ENCODE peak calls at places on chromosomes 5 and 9, in nine cellular contexts. W, G, D, Z, K, A, Y, I and U are unnamed samples. For H3K36me3, the result is how much of the 10 kb centered on the place peaks cover.

GRCh38 chr9:134689320-134690181 is 47.9 kb downstream of the COL5A1 start:
- DNase-seq in W (peak), G (peak), D (peak), Z (no peak), K (no peak), A (peak), Y (no peak), I (peak), U (peak)

GRCh38 chr9:131320031-131320685 is 30.6 kb downstream of the PLPP7 start:
- DNase-seq in W (peak), G (no peak), D (no peak), Z (no peak), K (no peak), A (no peak), Y (no peak), I (peak), U (no peak)

GRCh38 chr5:34738381-34738780 is 82.3 kb downstream of the RAI14 start:
- DNase-seq in W (no peak), G (no peak), D (no peak), Z (no peak), K (no peak), A (no peak), Y (no peak), I (no peak), U (no peak)

GRCh38 chr5:110880413-110880812 is 141.6 kb downstream of the SLC25A46 start:
- DNase-seq in W (no peak), G (no peak), D (no peak), Z (no peak), K (no peak), A (peak), Y (no peak), I (no peak), U (no peak)

GRCh38 chr9:16613605-16614004 is 256.9 kb downstream of the BNC2 start:
- DNase-seq in W (no peak), G (no peak), D (no peak), Z (no peak), K (no peak), A (no peak), Y (no peak), I (peak), U (no peak)

GRCh38 chr9:126696091-126696763 is 82.5 kb downstream of the LMX1B start:
- DNase-seq in W (no peak), G (no peak), D (peak), Z (no peak), K (no peak), A (no peak), Y (no peak), I (no peak), U (peak)

GRCh38 chr5:176639981-176640380 is 7.3 kb upstream of the TSPAN17 start:
- DNase-seq in W (peak), G (no peak), D (no peak), Z (no peak), K (no peak), A (no peak), Y (no peak), I (no peak), U (no peak)

GRCh38 chr5:132225165-132226032 is 2.3 kb downstream of the P4HA2 start:
- DNase-seq in W (peak), G (no peak), D (peak), Z (no peak), K (no peak), A (peak), Y (peak), I (peak), U (no peak)

GRCh38 chr5:104412649-104413240 is 850.2 kb upstream of the NUDT12 start:
- DNase-seq in W (no peak), G (peak), D (no peak), Z (no peak), K (no peak), A (peak), Y (peak), I (peak), U (peak)

GRCh38 chr9:79611091-79611614 is 39.4 kb downstream of the TLE4 start:
- DNase-seq in W (no peak), G (peak), D (no peak), Z (no peak), K (no peak), A (peak), Y (no peak), I (peak), U (no peak)

GRCh38 chr9:132970306-132971062 is 8.0 kb upstream of the GFI1B start:
- DNase-seq in W (no peak), G (no peak), D (no peak), Z (no peak), K (no peak), A (no peak), Y (no peak), I (no peak), U (no peak)

GRCh38 chr9:109118802-109119438 is 827 bp downstream of the TMEM245 start:
- DNase-seq in W (no peak), G (peak), D (no peak), Z (no peak), K (no peak), A (peak), Y (peak), I (peak), U (peak)

GRCh38 chr5:141199359-141200235 is at the start of gene PCDHB11:
- DNase-seq in W (no peak), G (peak), D (no peak), Z (no peak), K (no peak), A (no peak), Y (no peak), I (peak), U (peak)

GRCh38 chr5:116733995-116734716 is 159.5 kb upstream of the SEMA6A start:
- DNase-seq in W (peak), G (peak), D (no peak), Z (no peak), K (no peak), A (no peak), Y (no peak), I (no peak), U (no peak)

GRCh38 chr5:128782446-128782845 is 182.8 kb upstream of the SLC27A6 start:
- DNase-seq in W (peak), G (no peak), D (peak), Z (no peak), K (no peak), A (peak), Y (no peak), I (peak), U (no peak)

GRCh38 chr9:89616411-89616810 is 11.6 kb downstream of the GADD45G start:
- DNase-seq in W (no peak), G (no peak), D (no peak), Z (no peak), K (no peak), A (no peak), Y (no peak), I (no peak), U (no peak)

GRCh38 chr9:136022731-136023400 is 61.7 kb upstream of the UBAC1 start:
- DNase-seq in W (peak), G (no peak), D (peak), Z (no peak), K (no peak), A (no peak), Y (no peak), I (no peak), U (peak)

GRCh38 chr9:32698706-32699277 is 63.3 kb upstream of the TAF1L start:
- DNase-seq in W (no peak), G (no peak), D (no peak), Z (no peak), K (no peak), A (no peak), Y (no peak), I (no peak), U (no peak)

GRCh38 chr5:59458321-59458720 is 435.2 kb downstream of the PDE4D start:
- DNase-seq in W (no peak), G (no peak), D (no peak), Z (no peak), K (no peak), A (no peak), Y (no peak), I (no peak), U (no peak)

GRCh38 chr5:119367502-119368237 is 11.9 kb downstream of the TNFAIP8 start:
- DNase-seq in W (no peak), G (no peak), D (no peak), Z (no peak), K (no peak), A (peak), Y (no peak), I (no peak), U (no peak)

GRCh38 chr5:141003791-141004601 is 37.7 kb downstream of the PCDHAC2 start:
- DNase-seq in W (no peak), G (peak), D (no peak), Z (no peak), K (no peak), A (no peak), Y (no peak), I (no peak), U (peak)

GRCh38 chr5:14475013-14475412 is 106.6 kb upstream of the OTULINL start:
- DNase-seq in W (no peak), G (no peak), D (no peak), Z (no peak), K (no peak), A (no peak), Y (no peak), I (no peak), U (no peak)

GRCh38 chr5:161846731-161847130 is 1.2 kb upstream of the GABRA1 start:
- DNase-seq in W (no peak), G (peak), D (no peak), Z (no peak), K (no peak), A (no peak), Y (peak), I (peak), U (peak)

GRCh38 chr5:132947661-132948060 is 15.8 kb downstream of the AFF4 start:
- DNase-seq in W (no peak), G (no peak), D (no peak), Z (no peak), K (no peak), A (peak), Y (no peak), I (no peak), U (no peak)

GRCh38 chr9:24071736-24072135 is 245.7 kb upstream of the ELAVL2 start:
- DNase-seq in W (no peak), G (no peak), D (no peak), Z (no peak), K (no peak), A (no peak), Y (no peak), I (no peak), U (no peak)

GRCh38 chr5:115600771-115601170 is 1.5 kb downstream of the TICAM2 start:
- DNase-seq in W (no peak), G (no peak), D (no peak), Z (no peak), K (no peak), A (peak), Y (no peak), I (no peak), U (no peak)

GRCh38 chr9:87516222-87516930 is 18.7 kb downstream of the DAPK1 start:
- DNase-seq in W (peak), G (no peak), D (no peak), Z (no peak), K (no peak), A (no peak), Y (no peak), I (peak), U (no peak)

GRCh38 chr5:123414975-123415374 is 8.2 kb downstream of the CEP120 start:
- DNase-seq in W (no peak), G (no peak), D (no peak), Z (no peak), K (no peak), A (no peak), Y (no peak), I (no peak), U (no peak)
- H3K36me3 ChIP-seq in W (half or more), G (under half), D (under half), Z (under half), K (under half), A (under half), Y (half or more), I (under half), U (under half)

GRCh38 chr9:97853056-97853843 is at the start of gene FOXE1:
- DNase-seq in W (no peak), G (peak), D (no peak), Z (no peak), K (no peak), A (no peak), Y (no peak), I (no peak), U (peak)
- H3K4me3 ChIP-seq in W (peak), G (peak), D (peak), Z (peak), K (peak), A (peak), Y (no peak), I (no peak), U (peak)

DNA sequence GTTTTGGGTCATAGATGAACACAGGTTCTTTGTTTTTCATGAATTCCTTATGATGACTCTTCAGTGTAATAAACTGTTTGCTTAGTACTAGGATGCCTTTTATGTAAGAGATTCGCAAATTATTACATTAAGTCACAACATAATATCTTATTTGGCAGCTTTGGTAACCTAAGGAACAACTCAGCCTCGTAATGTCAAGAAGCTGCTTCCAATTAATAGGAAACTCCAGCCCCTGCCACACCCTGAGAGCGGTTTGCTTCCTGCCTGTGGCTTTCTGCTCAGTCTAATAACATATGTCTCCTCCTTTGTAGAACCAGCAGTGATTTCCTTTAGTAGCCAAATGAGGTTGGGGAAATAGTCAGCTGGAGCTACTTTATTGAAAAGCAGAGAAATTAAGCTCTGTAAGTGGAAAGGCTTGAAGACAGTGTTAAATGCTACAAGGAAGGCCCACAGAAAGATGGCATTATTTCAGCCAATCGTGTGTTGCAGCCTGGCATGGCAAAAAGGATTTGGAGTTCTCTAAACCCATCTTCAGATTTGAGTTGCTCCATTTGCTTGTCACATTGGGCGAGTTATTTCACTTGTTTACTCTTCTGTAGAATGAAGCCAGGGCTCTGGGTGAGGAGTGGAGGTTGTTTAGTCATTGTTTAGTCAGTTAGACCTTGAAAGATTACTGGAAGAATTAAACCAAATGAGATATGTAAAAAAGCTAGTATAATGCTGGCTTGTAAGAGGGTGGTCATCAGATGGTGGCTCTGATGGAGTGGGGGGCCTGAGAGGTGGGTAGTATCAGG is 54.1 kb downstream of the MTAP start:
- DNase-seq in W (no peak), G (no peak), D (no peak), Z (no peak), K (no peak), A (peak), Y (no peak), I (no peak), U (no peak)
- H3K36me3 ChIP-seq in W (half or more), G (half or more), D (under half), Z (under half), K (under half), A (under half), Y (half or more), I (half or more), U (under half)

DNA sequence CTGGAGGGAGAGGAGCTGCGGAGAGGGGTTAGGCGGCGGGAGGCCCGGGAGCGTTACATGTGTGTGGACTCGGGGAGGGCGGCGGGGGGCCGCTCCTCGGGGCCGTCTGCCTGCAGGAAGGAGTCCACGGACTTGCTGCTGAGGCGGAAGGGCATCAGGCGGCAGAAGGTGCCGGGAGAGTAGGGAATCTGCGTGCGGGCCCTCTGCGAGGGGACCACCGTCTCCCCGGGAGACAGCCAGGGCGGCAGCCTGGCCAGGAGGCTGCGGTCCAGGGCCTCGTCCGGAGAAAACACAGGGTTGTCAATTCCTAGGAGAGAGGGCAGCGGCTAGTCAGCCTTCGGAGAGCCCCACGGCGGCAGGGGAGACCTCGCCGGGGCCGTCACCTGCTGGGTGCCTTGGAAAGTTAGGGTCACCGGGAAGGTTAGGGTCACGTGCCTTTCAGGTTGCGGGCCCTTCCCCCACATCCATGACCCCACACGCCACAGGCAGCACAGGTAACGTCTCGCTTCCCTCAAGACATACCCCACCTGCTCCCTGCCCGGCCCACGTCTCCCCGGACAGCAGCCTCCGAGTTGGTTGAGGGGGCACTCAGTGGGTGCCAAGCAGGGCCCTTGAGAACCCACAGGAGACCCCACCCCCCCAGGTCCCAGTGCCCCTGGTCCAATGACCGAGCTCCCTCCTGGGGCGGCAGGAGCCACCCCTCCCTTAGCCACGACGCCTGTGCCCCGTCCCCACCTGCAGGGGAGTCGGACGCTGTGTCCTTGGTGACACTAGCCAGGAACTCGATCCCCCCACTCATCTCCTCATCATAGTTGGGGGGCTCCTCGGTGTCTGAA is 32.1 kb downstream of the EXOC3 start:
- DNase-seq in W (peak), G (no peak), D (no peak), Z (no peak), K (peak), A (peak), Y (no peak), I (no peak), U (peak)
- H3K4me3 ChIP-seq in W (peak), G (peak), D (no peak), Z (no peak), K (peak), A (peak), Y (no peak), I (no peak), U (peak)

GRCh38 chr5:43140286-43140685 is 19.6 kb downstream of the ZNF131 start:
- DNase-seq in W (no peak), G (no peak), D (no peak), Z (no peak), K (peak), A (peak), Y (no peak), I (no peak), U (no peak)
- H3K36me3 ChIP-seq in W (under half), G (under half), D (under half), Z (under half), K (under half), A (under half), Y (half or more), I (half or more), U (under half)

GRCh38 chr9:114002271-114002985 is 75.7 kb downstream of the AMBP start:
- DNase-seq in W (no peak), G (no peak), D (peak), Z (no peak), K (no peak), A (no peak), Y (no peak), I (no peak), U (no peak)

GRCh38 chr9:114005371-114006154 is 72.5 kb downstream of the AMBP start:
- DNase-seq in W (no peak), G (no peak), D (peak), Z (no peak), K (no peak), A (no peak), Y (no peak), I (no peak), U (no peak)

GRCh38 chr9:114002986-114003740 is 74.9 kb downstream of the AMBP start:
- DNase-seq in W (no peak), G (no peak), D (peak), Z (no peak), K (no peak), A (no peak), Y (no peak), I (no peak), U (no peak)

GRCh38 chr9:114003756-114004155 is 74.3 kb downstream of the AMBP start:
- DNase-seq in W (no peak), G (no peak), D (peak), Z (no peak), K (no peak), A (no peak), Y (no peak), I (no peak), U (no peak)

GRCh38 chr9:114004221-114004716 is 73.8 kb downstream of the AMBP start:
- DNase-seq in W (peak), G (no peak), D (peak), Z (no peak), K (no peak), A (no peak), Y (no peak), I (peak), U (no peak)
- H3K4me3 ChIP-seq in W (peak), G (no peak), D (no peak), Z (no peak), K (no peak), A (no peak), Y (no peak), I (no peak), U (no peak)

DNA sequence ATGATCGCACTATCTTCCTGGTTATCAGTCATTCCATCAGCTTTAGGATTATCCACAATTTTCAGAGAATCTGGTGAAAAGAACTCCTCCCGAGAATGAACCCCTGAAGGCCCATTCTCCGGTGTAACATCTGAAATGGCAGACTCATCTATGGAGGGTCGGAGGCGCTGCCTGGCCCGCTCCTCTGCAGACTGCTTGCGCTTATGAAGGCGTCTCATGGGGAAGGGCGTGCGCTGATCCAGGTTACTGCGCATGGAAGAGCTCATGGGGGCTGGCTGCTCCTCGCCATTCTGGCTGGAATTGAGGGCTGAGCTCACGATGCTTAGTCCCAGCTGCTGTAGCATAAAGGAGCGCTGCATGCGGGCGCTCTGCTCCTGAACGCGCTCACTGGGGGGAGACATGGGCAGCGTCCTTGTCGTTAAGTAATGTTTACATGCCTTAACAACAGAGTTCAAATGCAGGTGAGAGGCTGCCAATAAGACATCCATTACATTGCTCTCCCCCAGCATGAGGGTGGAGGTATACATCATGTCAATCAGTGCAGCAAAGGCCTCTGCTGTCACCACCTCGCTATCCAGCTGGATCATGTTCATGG is 19.4 kb downstream of the GRHPR start:
- DNase-seq in W (no peak), G (no peak), D (no peak), Z (no peak), K (no peak), A (no peak), Y (no peak), I (no peak), U (no peak)
- H3K36me3 ChIP-seq in W (half or more), G (under half), D (under half), Z (under half), K (half or more), A (under half), Y (half or more), I (half or more), U (under half)

DNA sequence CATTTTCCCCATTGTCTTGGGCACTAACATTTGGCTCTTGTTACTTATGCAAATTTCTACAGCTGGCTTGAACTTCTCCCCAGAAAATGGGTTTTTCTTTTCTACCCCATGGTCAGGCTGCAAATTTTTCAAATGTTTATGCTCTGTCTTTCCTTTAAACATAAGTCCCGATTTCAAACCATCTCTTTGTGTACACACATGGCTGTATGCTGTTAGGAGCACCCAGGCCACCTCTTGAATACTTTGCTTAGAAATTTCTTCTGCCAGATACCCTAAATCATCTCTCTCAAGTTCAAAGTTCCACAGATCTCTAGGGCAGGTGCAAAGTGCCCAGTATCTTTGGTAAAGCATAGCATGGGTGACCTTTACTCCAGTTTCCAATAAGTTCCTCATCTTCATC is 45.6 kb downstream of the NLN start:
- DNase-seq in W (no peak), G (no peak), D (no peak), Z (no peak), K (no peak), A (no peak), Y (no peak), I (no peak), U (no peak)
- H3K4me3 ChIP-seq in W (no peak), G (no peak), D (no peak), Z (no peak), K (no peak), A (no peak), Y (no peak), I (no peak), U (no peak)